ENCODE peak calls at places on chromosome 1, in nine cellular contexts. One of them, this sample, is unnamed.

GRCh38 chr1:234546890-234547788 is 62.8 kb downstream of the IRF2BP2 start:
- DNase-seq in nephron progenitor cell: no peak
- DNase-seq in occipital lobe: no peak
- DNase-seq in GM10248: no peak
- DNase-seq in mucosa of descending colon: no peak
- DNase-seq in MM.1S: no peak
- DNase-seq in globus pallidus: no peak
- DNase-seq in AML-193: no peak
- DNase-seq in hypothalamus: no peak
- DNase-seq in this sample: no peak

GRCh38 chr1:230090194-230090711 is 23.2 kb downstream of the GALNT2 start:
- DNase-seq in nephron progenitor cell: no peak
- DNase-seq in occipital lobe: no peak
- DNase-seq in GM10248: no peak
- DNase-seq in mucosa of descending colon: no peak
- DNase-seq in MM.1S: no peak
- DNase-seq in globus pallidus: no peak
- DNase-seq in AML-193: no peak
- DNase-seq in hypothalamus: no peak
- DNase-seq in this sample: no peak

GRCh38 chr1:32181563-32181962 is 2.1 kb downstream of the TXLNA start:
- DNase-seq in nephron progenitor cell: no peak
- DNase-seq in occipital lobe: no peak
- DNase-seq in GM10248: no peak
- DNase-seq in mucosa of descending colon: no peak
- DNase-seq in MM.1S: no peak
- DNase-seq in globus pallidus: no peak
- DNase-seq in AML-193: no peak
- DNase-seq in hypothalamus: no peak
- DNase-seq in this sample: no peak

GRCh38 chr1:19988269-19989006 is 9.0 kb upstream of the PLA2G2A start:
- DNase-seq in nephron progenitor cell: no peak
- DNase-seq in occipital lobe: no peak
- DNase-seq in GM10248: no peak
- DNase-seq in mucosa of descending colon: no peak
- DNase-seq in MM.1S: no peak
- DNase-seq in globus pallidus: no peak
- DNase-seq in AML-193: no peak
- DNase-seq in hypothalamus: no peak
- DNase-seq in this sample: no peak

GRCh38 chr1:53521900-53522552 is 62.8 kb downstream of the DMRTB1 start:
- DNase-seq in nephron progenitor cell: no peak
- DNase-seq in occipital lobe: no peak
- DNase-seq in GM10248: no peak
- DNase-seq in mucosa of descending colon: no peak
- DNase-seq in MM.1S: no peak
- DNase-seq in globus pallidus: no peak
- DNase-seq in AML-193: no peak
- DNase-seq in hypothalamus: no peak
- DNase-seq in this sample: no peak

GRCh38 chr1:70483342-70483741 is 72.3 kb downstream of the CTH start:
- DNase-seq in nephron progenitor cell: no peak
- DNase-seq in occipital lobe: no peak
- DNase-seq in GM10248: no peak
- DNase-seq in mucosa of descending colon: no peak
- DNase-seq in MM.1S: no peak
- DNase-seq in globus pallidus: no peak
- DNase-seq in AML-193: no peak
- DNase-seq in hypothalamus: no peak
- DNase-seq in this sample: no peak

GRCh38 chr1:24991242-24992037 is 61.4 kb upstream of the RUNX3 start:
- DNase-seq in nephron progenitor cell: no peak
- DNase-seq in occipital lobe: no peak
- DNase-seq in GM10248: no peak
- DNase-seq in mucosa of descending colon: no peak
- DNase-seq in MM.1S: no peak
- DNase-seq in globus pallidus: no peak
- DNase-seq in AML-193: no peak
- DNase-seq in hypothalamus: no peak
- DNase-seq in this sample: peak

GRCh38 chr1:1000357-1001056 is 610 bp upstream of the HES4 start:
- DNase-seq in nephron progenitor cell: peak
- DNase-seq in occipital lobe: peak
- DNase-seq in GM10248: peak
- DNase-seq in mucosa of descending colon: peak
- DNase-seq in MM.1S: no peak
- DNase-seq in globus pallidus: no peak
- DNase-seq in AML-193: no peak
- DNase-seq in hypothalamus: peak
- DNase-seq in this sample: peak

GRCh38 chr1:50697440-50698421 is 262.3 kb downstream of the FAF1 start:
- DNase-seq in nephron progenitor cell: no peak
- DNase-seq in occipital lobe: no peak
- DNase-seq in GM10248: no peak
- DNase-seq in mucosa of descending colon: no peak
- DNase-seq in MM.1S: no peak
- DNase-seq in globus pallidus: peak
- DNase-seq in AML-193: no peak
- DNase-seq in hypothalamus: peak
- DNase-seq in this sample: no peak

This sample was measured in GM12865.